ENCODE peak calls at places on chromosome 19, in seven cellular contexts. A is Peyer's patch, G is body of pancreas, K is spleen, S is A549, V is heart left ventricle, Y is suprapubic skin. Q is an unnamed sample.

GRCh38 chr19:29687897-29688728 is 22.9 kb downstream of the PLEKHF1 start:
- DNase-seq in A (no peak), G (no peak), K (no peak), S (peak), V (no peak), Y (no peak), Q (no peak)

GRCh38 chr19:45211751-45212381 is 33.3 kb downstream of the BLOC1S3 start:
- DNase-seq in A (no peak), G (peak), K (peak), S (no peak), V (peak), Y (no peak), Q (peak)

GRCh38 chr19:54164369-54165068 is 5.0 kb upstream of the LENG1 start:
- DNase-seq in A (peak), G (peak), K (no peak), S (peak), V (peak), Y (no peak), Q (peak)

GRCh38 chr19:1935484-1936208 is 5.3 kb upstream of the CSNK1G2 start:
- DNase-seq in A (no peak), G (no peak), K (peak), S (peak), V (no peak), Y (no peak), Q (no peak)

GRCh38 chr19:11481777-11482383 is 1.0 kb upstream of the ELAVL3 start:
- DNase-seq in A (peak), G (no peak), K (peak), S (peak), V (peak), Y (no peak), Q (peak)

GRCh38 chr19:28472843-28473242 is 740.1 kb downstream of the UQCRFS1 start:
- DNase-seq in A (no peak), G (no peak), K (peak), S (no peak), V (no peak), Y (no peak), Q (no peak)

GRCh38 chr19:41871573-41872383 is 5.3 kb upstream of the CD79A start:
- DNase-seq in A (peak), G (no peak), K (peak), S (peak), V (peak), Y (no peak), Q (no peak)

GRCh38 chr19:44571830-44572661 is 41.3 kb upstream of the IGSF23 start:
- DNase-seq in A (no peak), G (no peak), K (no peak), S (no peak), V (no peak), Y (no peak), Q (no peak)

GRCh38 chr19:14786421-14786851 is 8.1 kb upstream of the ADGRE2 start:
- DNase-seq in A (no peak), G (no peak), K (peak), S (no peak), V (no peak), Y (peak), Q (no peak)

GRCh38 chr19:18422530-18423191 is 3.5 kb downstream of the SSBP4 start:
- DNase-seq in A (peak), G (no peak), K (peak), S (no peak), V (no peak), Y (no peak), Q (no peak)

GRCh38 chr19:56740478-56740877 is 68.9 kb upstream of the ZNF835 start:
- DNase-seq in A (no peak), G (no peak), K (no peak), S (no peak), V (no peak), Y (no peak), Q (no peak)

GRCh38 chr19:46503848-46504453 is 8.3 kb upstream of the PNMA8B start:
- DNase-seq in A (no peak), G (no peak), K (no peak), S (no peak), V (no peak), Y (no peak), Q (no peak)

GRCh38 chr19:38162094-38162493 is 61.9 kb downstream of the DPF1 start:
- DNase-seq in A (no peak), G (no peak), K (no peak), S (no peak), V (no peak), Y (no peak), Q (no peak)

GRCh38 chr19:17109962-17110598 is 34.5 kb downstream of the MYO9B start:
- DNase-seq in A (peak), G (no peak), K (peak), S (no peak), V (peak), Y (no peak), Q (peak)

GRCh38 chr19:42229855-42230331 is 9.8 kb downstream of the ZNF526 start:
- DNase-seq in A (no peak), G (no peak), K (no peak), S (peak), V (no peak), Y (no peak), Q (no peak)

GRCh38 chr19:53991224-53992113 is at the start of gene CACNG6:
- DNase-seq in A (no peak), G (no peak), K (no peak), S (peak), V (no peak), Y (no peak), Q (no peak)

GRCh38 chr19:57248646-57249045 is 8.2 kb downstream of the ZNF805 start:
- DNase-seq in A (no peak), G (no peak), K (no peak), S (no peak), V (no peak), Y (no peak), Q (no peak)

GRCh38 chr19:32870154-32870573 is 597 bp upstream of the SLC7A9 start:
- DNase-seq in A (no peak), G (no peak), K (peak), S (no peak), V (no peak), Y (no peak), Q (no peak)

GRCh38 chr19:13150919-13151604 is 851 bp downstream of the IER2 start:
- DNase-seq in A (peak), G (peak), K (peak), S (no peak), V (peak), Y (no peak), Q (no peak)

GRCh38 chr19:1258161-1258492 is 9.7 kb downstream of the MIDN start:
- DNase-seq in A (no peak), G (no peak), K (peak), S (no peak), V (no peak), Y (no peak), Q (no peak)

GRCh38 chr19:19105365-19106060 is 32.8 kb downstream of the TMEM161A start:
- DNase-seq in A (peak), G (no peak), K (no peak), S (peak), V (peak), Y (no peak), Q (peak)

GRCh38 chr19:15124572-15125231 is 17.5 kb downstream of the SYDE1 start:
- DNase-seq in A (peak), G (peak), K (no peak), S (no peak), V (no peak), Y (no peak), Q (no peak)

GRCh38 chr19:3387645-3388589 is 21.5 kb downstream of the NFIC start:
- DNase-seq in A (no peak), G (peak), K (peak), S (peak), V (peak), Y (peak), Q (peak)

GRCh38 chr19:56596676-56597075 is 1.6 kb downstream of the ZNF71 start:
- DNase-seq in A (no peak), G (no peak), K (no peak), S (no peak), V (no peak), Y (no peak), Q (no peak)

GRCh38 chr19:37594982-37595382 is 306 bp downstream of the ZNF540 start:
- DNase-seq in A (peak), G (peak), K (peak), S (no peak), V (peak), Y (peak), Q (peak)

GRCh38 chr19:34274827-34275625 is 20.7 kb downstream of the GARRE1 start:
- DNase-seq in A (no peak), G (no peak), K (no peak), S (no peak), V (no peak), Y (no peak), Q (no peak)

GRCh38 chr19:771332-771785 is 20.4 kb downstream of the MISP start:
- DNase-seq in A (no peak), G (no peak), K (no peak), S (peak), V (no peak), Y (no peak), Q (no peak)

GRCh38 chr19:2084993-2085720 is 11.0 kb downstream of the MOB3A start:
- DNase-seq in A (peak), G (no peak), K (peak), S (no peak), V (peak), Y (peak), Q (no peak)

GRCh38 chr19:2381151-2381822 is 21.2 kb downstream of the TMPRSS9 start:
- DNase-seq in A (no peak), G (no peak), K (no peak), S (no peak), V (no peak), Y (no peak), Q (no peak)

GRCh38 chr19:1364070-1364719 is 19.5 kb upstream of the NDUFS7 start:
- DNase-seq in A (no peak), G (no peak), K (no peak), S (no peak), V (no peak), Y (no peak), Q (no peak)

GRCh38 chr19:38706792-38707511 is 37.3 kb downstream of the CAPN12 start:
- DNase-seq in A (no peak), G (no peak), K (no peak), S (no peak), V (no peak), Y (no peak), Q (no peak)

GRCh38 chr19:11064831-11065303 is 24.4 kb upstream of the LDLR start:
- DNase-seq in A (no peak), G (peak), K (no peak), S (peak), V (no peak), Y (no peak), Q (no peak)

GRCh38 chr19:45883881-45884681 is 1.9 kb downstream of the IRF2BP1 start:
- DNase-seq in A (no peak), G (peak), K (peak), S (no peak), V (no peak), Y (no peak), Q (no peak)

GRCh38 chr19:2345794-2346663 is 14.0 kb upstream of the TMPRSS9 start:
- DNase-seq in A (no peak), G (no peak), K (no peak), S (no peak), V (no peak), Y (no peak), Q (no peak)

GRCh38 chr19:14149509-14149994 is 13.2 kb upstream of the ASF1B start:
- DNase-seq in A (peak), G (no peak), K (peak), S (no peak), V (peak), Y (no peak), Q (peak)

GRCh38 chr19:15464394-15465385 is at the start of gene RASAL3:
- DNase-seq in A (peak), G (no peak), K (peak), S (no peak), V (no peak), Y (no peak), Q (no peak)

GRCh38 chr19:2887391-2887914 is 13.3 kb upstream of the ZNF57 start:
- DNase-seq in A (no peak), G (no peak), K (no peak), S (peak), V (no peak), Y (no peak), Q (peak)

GRCh38 chr19:39413903-39414608 is 1.6 kb downstream of the PLEKHG2 start:
- DNase-seq in A (no peak), G (no peak), K (peak), S (peak), V (no peak), Y (peak), Q (no peak)

GRCh38 chr19:45424191-45425058 is 708 bp upstream of the ERCC1 start:
- DNase-seq in A (peak), G (peak), K (peak), S (peak), V (peak), Y (no peak), Q (peak)

GRCh38 chr19:6751189-6751588 is 11.7 kb downstream of the TRIP10 start:
- DNase-seq in A (no peak), G (no peak), K (no peak), S (no peak), V (no peak), Y (no peak), Q (no peak)

GRCh38 chr19:6754653-6755463 is 12.4 kb downstream of the SH2D3A start:
- DNase-seq in A (no peak), G (no peak), K (no peak), S (no peak), V (no peak), Y (no peak), Q (no peak)

GRCh38 chr19:6753178-6754031 is 13.8 kb downstream of the SH2D3A start:
- DNase-seq in A (peak), G (peak), K (peak), S (peak), V (peak), Y (peak), Q (peak)

GRCh38 chr19:6754136-6754535 is 13.1 kb downstream of the SH2D3A start:
- DNase-seq in A (no peak), G (no peak), K (peak), S (no peak), V (no peak), Y (no peak), Q (no peak)

GRCh38 chr19:6752257-6753177 is 13.0 kb downstream of the TRIP10 start:
- DNase-seq in A (no peak), G (no peak), K (peak), S (no peak), V (no peak), Y (no peak), Q (no peak)
- TF ChIP-seq CTCF in A (no peak), G (no peak), K (no peak), S (no peak), V (no peak), Y (no peak), Q (no peak)

GRCh38 chr19:48812094-48812929 is 1.5 kb upstream of the BCAT2 start:
- DNase-seq in A (peak), G (peak), K (peak), S (peak), V (peak), Y (peak), Q (peak)
- TF ChIP-seq POLR2A in A (peak), G (peak), K (no peak), S (no peak), V (peak), Y (peak), Q (peak)

GRCh38 chr19:50432658-50433057 is at the start of gene MYBPC2:
- DNase-seq in A (peak), G (no peak), K (no peak), S (no peak), V (no peak), Y (no peak), Q (no peak)

GRCh38 chr19:50433201-50434180 is 799 bp downstream of the MYBPC2 start:
- DNase-seq in A (no peak), G (no peak), K (no peak), S (no peak), V (no peak), Y (no peak), Q (no peak)

GRCh38 chr19:50432221-50432626 is 468 bp upstream of the MYBPC2 start:
- DNase-seq in A (no peak), G (no peak), K (no peak), S (no peak), V (no peak), Y (no peak), Q (no peak)

GRCh38 chr19:50430888-50431342 is 1.8 kb upstream of the MYBPC2 start:
- DNase-seq in A (peak), G (no peak), K (no peak), S (no peak), V (no peak), Y (no peak), Q (no peak)

GRCh38 chr19:50431343-50432220 is 1.1 kb upstream of the MYBPC2 start:
- DNase-seq in A (peak), G (peak), K (peak), S (peak), V (peak), Y (peak), Q (peak)
- H3K27ac ChIP-seq in A (peak), G (peak), K (peak), S (peak), V (peak), Y (peak), Q (peak)

GRCh38 chr19:4662812-4663211 is 7.3 kb downstream of the MYDGF start:
- DNase-seq in A (no peak), G (no peak), K (no peak), S (no peak), V (no peak), Y (no peak), Q (no peak)

GRCh38 chr19:4662020-4662695 is 8.0 kb downstream of the MYDGF start:
- DNase-seq in A (no peak), G (no peak), K (no peak), S (no peak), V (no peak), Y (no peak), Q (no peak)

GRCh38 chr19:4660993-4661392 is 9.1 kb downstream of the MYDGF start:
- DNase-seq in A (no peak), G (no peak), K (no peak), S (no peak), V (no peak), Y (no peak), Q (no peak)

GRCh38 chr19:4657835-4658234 is 12.3 kb downstream of the MYDGF start:
- DNase-seq in A (no peak), G (no peak), K (no peak), S (no peak), V (no peak), Y (no peak), Q (no peak)

GRCh38 chr19:4660181-4660791 is 9.9 kb downstream of the MYDGF start:
- DNase-seq in A (no peak), G (no peak), K (no peak), S (peak), V (no peak), Y (no peak), Q (no peak)
- TF ChIP-seq CTCF in A (no peak), G (no peak), K (peak), S (peak), V (peak), Y (no peak), Q (no peak)

GRCh38 chr19:48637948-48638830 is 1.0 kb upstream of the DBP start:
- DNase-seq in A (peak), G (peak), K (peak), S (peak), V (peak), Y (peak), Q (no peak)
- TF ChIP-seq POLR2A in A (peak), G (peak), K (peak), S (no peak), V (no peak), Y (peak), Q (peak)

GRCh38 chr19:58450836-58451357 is 525 bp upstream of the ZNF324B start:
- DNase-seq in A (no peak), G (peak), K (no peak), S (no peak), V (no peak), Y (no peak), Q (peak)
- H3K27ac ChIP-seq in A (no peak), G (peak), K (no peak), S (no peak), V (no peak), Y (peak), Q (no peak)

DNA sequence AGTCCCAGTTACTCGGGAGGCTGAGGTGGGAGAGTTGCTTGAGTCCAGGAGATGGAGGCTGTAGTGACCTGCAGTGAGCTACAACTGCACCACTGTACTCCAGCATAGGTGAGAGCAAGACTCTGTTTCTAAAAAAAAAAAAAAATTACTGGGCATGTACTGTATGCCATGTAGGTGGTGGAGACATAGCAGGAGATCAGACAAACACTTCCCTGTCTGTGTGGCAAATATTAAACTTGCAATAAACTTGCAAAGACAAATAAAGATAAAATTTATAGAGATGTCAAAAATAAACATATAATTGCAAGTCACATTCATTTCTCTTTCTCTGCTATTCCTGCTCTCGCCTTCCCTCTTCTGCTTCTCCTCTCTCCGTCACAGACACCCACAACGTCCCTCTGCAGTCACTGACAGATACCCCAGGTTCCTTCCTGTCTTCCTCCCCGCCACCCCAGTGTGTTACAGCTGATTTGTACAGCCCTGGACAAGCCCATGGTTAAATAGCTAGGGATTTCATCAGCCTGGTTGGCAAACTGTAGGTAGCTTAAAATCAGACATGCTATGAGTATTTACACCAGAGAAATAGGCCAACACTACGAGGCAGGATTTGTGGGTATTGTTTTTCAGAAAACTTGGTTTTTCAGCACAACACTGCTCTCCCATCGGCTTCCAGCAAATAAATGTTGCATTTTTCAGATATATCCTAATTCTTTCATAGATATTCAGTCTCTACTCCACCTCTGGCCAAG is 1.3 kb upstream of the CD177 start:
- DNase-seq in A (no peak), G (no peak), K (no peak), S (peak), V (no peak), Y (no peak), Q (no peak)
- TF ChIP-seq CTCF in A (no peak), G (no peak), K (no peak), S (no peak), V (no peak), Y (no peak), Q (no peak)

Q was measured in tibial nerve.